ENCODE peak calls at places on chromosomes 16 and 17, in five cellular contexts. Z is IMR-90, B is left ventricle myocardium inferior, J is brain microvascular endothelial cell, E is tibial artery. H is an unnamed sample.

GRCh38 chr17:31739300-31739699 is 119.7 kb downstream of the COPRS start:
- DNase-seq in Z (peak), J (peak), E (no peak), B (no peak), H (no peak)

GRCh38 chr16:66103245-66103644 is 263.2 kb upstream of the CDH5 start:
- DNase-seq in J (peak), B (no peak), Z (peak), E (no peak), H (no peak)

GRCh38 chr16:138049-138417 is 440 bp downstream of the NPRL3 start:
- DNase-seq in J (peak), B (no peak), Z (no peak), E (peak), H (no peak)

GRCh38 chr16:86016201-86016965 is 117.4 kb downstream of the IRF8 start:
- DNase-seq in Z (peak), J (peak), B (no peak), E (no peak), H (no peak)

GRCh38 chr17:12983986-12984932 is 33.6 kb downstream of the ELAC2 start:
- DNase-seq in Z (peak), E (peak), B (peak), J (peak), H (no peak)

GRCh38 chr17:2266045-2266864 is 37.3 kb downstream of the SMG6 start:
- DNase-seq in J (no peak), Z (no peak), E (no peak), B (no peak), H (no peak)

GRCh38 chr17:13594310-13594709 is 7.4 kb downstream of the HS3ST3A1 start:
- DNase-seq in B (no peak), Z (no peak), E (no peak), J (no peak), H (no peak)

GRCh38 chr16:54194008-54194731 is 92.4 kb downstream of the IRX3 start:
- DNase-seq in J (peak), E (peak), Z (no peak), B (peak), H (no peak)

GRCh38 chr16:17345043-17345442 is 125.7 kb downstream of the XYLT1 start:
- DNase-seq in E (peak), Z (peak), B (peak), J (no peak), H (no peak)

GRCh38 chr16:80273635-80274538 is 266.9 kb upstream of the DYNLRB2 start:
- DNase-seq in Z (peak), E (no peak), B (no peak), J (peak), H (no peak)

GRCh38 chr17:69961488-69962145 is 113.4 kb upstream of the KCNJ16 start:
- DNase-seq in E (no peak), J (no peak), Z (peak), B (no peak), H (peak)

DNA sequence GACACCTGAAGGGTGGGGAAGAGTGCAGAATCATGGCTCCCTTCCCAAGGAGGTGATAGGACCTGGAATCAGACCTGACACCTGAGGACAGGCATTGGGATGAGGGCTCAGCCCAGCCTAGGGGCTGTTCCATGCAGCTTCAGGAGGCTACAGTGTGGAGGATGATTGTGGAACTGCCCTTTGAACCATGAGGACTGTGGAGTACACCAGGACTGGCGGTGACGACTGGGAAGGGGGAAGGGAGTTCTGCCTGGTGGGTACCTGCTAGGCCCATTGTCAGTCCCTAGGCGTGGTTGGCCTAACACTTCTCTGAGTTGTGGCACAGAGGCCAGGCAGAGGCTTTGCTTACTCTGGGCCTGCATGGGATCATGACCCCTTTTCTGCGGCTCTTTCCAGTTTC is 76.1 kb downstream of the MPRIP start:
- DNase-seq in J (no peak), B (no peak), E (no peak), Z (no peak), H (no peak)
- H3K27ac ChIP-seq in J (no peak), B (peak), E (peak), Z (no peak), H (no peak)

DNA sequence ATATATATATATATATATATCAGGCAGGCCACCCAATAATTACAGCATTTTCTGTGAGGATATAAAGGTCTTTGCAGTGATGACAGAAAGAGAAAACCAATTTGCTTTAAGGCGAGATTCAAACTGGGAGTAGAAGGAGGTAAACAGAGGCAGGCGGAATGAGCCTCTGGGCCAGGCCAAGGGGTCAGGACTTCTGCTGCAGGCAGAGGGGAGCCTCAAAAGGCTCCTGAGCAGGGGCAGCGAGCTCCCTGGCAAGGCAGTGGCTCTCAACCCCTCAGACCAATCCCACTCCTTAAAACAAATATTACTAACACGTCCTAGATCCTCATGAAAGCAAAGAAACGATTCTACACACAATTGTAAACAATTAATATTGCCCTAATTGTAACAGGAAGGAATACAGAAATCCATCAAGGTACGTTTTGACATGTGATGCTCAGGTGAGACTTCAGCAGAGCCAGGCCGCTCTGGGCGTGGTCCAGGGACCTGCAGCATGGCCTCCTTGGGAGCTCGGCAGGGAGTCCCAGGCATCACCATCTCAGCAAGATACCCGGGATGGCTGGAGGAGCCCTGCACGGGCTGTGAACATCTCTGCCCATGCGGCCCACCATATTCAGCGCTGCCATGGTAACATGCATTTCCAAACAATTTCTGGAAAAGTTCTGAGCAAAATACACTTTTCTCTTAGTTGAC is 18.4 kb downstream of the FBXO31 start:
- DNase-seq in E (no peak), Z (no peak), J (no peak), B (no peak), H (no peak)
- H3K27ac ChIP-seq in E (no peak), Z (no peak), J (no peak), B (peak), H (no peak)

GRCh38 chr16:20056436-20056835 is 17.3 kb downstream of the GPR139 start:
- DNase-seq in Z (no peak), J (no peak), E (no peak), B (no peak), H (no peak)

GRCh38 chr16:20049831-20050230 is 23.9 kb downstream of the GPR139 start:
- DNase-seq in Z (no peak), E (no peak), B (no peak), J (no peak), H (no peak)

GRCh38 chr16:20051147-20051546 is 22.5 kb downstream of the GPR139 start:
- DNase-seq in E (no peak), J (no peak), B (no peak), Z (no peak), H (no peak)

GRCh38 chr16:20051611-20052010 is 22.1 kb downstream of the GPR139 start:
- DNase-seq in J (no peak), E (no peak), Z (no peak), B (no peak), H (no peak)
- H3K27ac ChIP-seq in J (no peak), E (no peak), Z (no peak), B (no peak), H (no peak)

GRCh38 chr17:62791235-62792121 is 16.6 kb downstream of the MARCHF10 start:
- DNase-seq in B (no peak), Z (peak), E (no peak), J (peak), H (peak)
- H3K27ac ChIP-seq in B (no peak), Z (peak), E (no peak), J (peak), H (peak)

GRCh38 chr16:23148513-23149266 is 562 bp downstream of the USP31 start:
- DNase-seq in B (peak), Z (peak), E (peak), J (no peak), H (peak)
- H3K27ac ChIP-seq in B (peak), Z (peak), E (peak), J (peak), H (no peak)

GRCh38 chr16:16090238-16090637 is 133.1 kb downstream of the ABCC6 start:
- DNase-seq in Z (no peak), E (no peak), J (no peak), B (no peak), H (no peak)

GRCh38 chr16:16093625-16094332 is 129.5 kb downstream of the ABCC6 start:
- DNase-seq in B (no peak), E (no peak), Z (no peak), J (no peak), H (no peak)

GRCh38 chr16:16096161-16096857 is 127.0 kb downstream of the ABCC6 start:
- DNase-seq in E (peak), J (peak), B (peak), Z (peak), H (no peak)

GRCh38 chr16:16095646-16096045 is 127.6 kb downstream of the ABCC6 start:
- DNase-seq in J (no peak), E (no peak), B (no peak), Z (peak), H (no peak)

DNA sequence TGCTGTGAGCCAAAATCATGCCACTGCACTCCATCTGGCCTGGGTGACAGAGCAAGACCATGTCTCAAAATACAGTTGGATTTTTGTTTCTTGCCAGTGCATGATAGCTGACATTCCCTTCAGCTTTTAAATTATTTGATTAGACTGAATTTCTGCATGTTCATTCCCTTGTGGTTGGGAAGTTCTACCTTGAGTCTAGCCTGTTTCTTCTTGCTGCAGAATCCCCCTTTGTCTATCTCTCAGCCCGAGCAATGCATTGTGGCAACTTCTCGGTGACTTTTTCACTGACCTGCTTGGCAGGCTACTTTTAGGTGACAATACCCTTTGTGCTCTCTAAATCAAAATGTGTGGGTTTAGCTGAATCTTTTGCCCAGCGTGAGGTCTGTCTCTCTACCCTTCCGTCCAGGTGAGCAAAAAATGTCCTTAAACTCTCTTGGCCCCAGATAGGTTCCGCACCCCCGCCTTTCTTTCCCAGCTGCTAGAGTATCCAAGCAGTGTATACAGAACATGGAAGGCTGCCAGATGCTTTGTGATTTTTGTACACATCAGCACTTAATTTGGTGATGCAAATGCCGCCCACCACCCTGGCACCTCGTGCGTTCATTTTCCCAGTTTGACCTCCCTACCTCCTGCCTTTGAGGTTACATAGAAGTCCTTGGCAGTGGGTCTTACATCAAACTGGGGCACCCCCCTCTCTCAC is 130.2 kb downstream of the ABCC6 start:
- DNase-seq in E (no peak), B (no peak), Z (peak), J (peak), H (no peak)
- H3K27ac ChIP-seq in E (no peak), B (no peak), Z (peak), J (no peak), H (no peak)

GRCh38 chr16:51067352-51067751 is 83.7 kb downstream of the SALL1 start:
- DNase-seq in Z (no peak), B (no peak), J (no peak), E (no peak), H (no peak)

DNA sequence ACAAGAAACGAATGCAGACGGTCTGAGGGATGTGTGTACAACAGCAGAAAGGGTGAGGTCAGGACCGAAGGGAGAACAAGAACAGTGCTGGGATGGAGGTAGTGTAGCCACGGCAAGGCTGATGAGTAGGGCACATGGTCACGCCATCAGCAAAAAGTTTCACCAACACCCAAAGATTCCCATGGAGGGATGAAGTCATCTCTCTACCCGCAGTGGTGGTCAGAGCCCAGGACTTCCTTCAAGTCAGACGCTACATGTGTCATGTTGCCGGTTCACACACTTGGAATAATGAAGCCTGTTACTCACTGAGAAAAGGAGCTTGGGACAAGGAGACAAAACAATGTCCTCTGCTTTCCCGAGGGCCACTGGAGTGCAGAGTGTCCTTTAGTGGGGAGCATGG is 79.7 kb downstream of the SALL1 start:
- DNase-seq in B (no peak), J (no peak), Z (no peak), E (no peak), H (no peak)
- H3K27ac ChIP-seq in B (no peak), J (no peak), Z (no peak), E (no peak), H (no peak)